ENCODE peak calls at places on chromosome 17, in eight cellular contexts. B is activated naive CD4-positive, alpha-beta T cell treated with anti-CD3 and anti-CD28 coated beads, Interleukin-2, amount 10 ng/mL, durations not matched to agents 7 days and 5 days; I is T-helper 1 cell; P is amygdala; M is left ventricle myocardium inferior; E is NCI-H1105; Z is AG09309; J is kidney. V is an unnamed sample.

GRCh38 chr17:39069114-39069756 is 82.2 kb downstream of the PLXDC1 start:
- DNase-seq in B (peak; percentile 47), I (no peak), P (no peak), M (no peak), E (peak; percentile 22), Z (no peak), J (no peak), V (no peak)

GRCh38 chr17:50169121-50169764 is 3.4 kb downstream of the SGCA start:
- DNase-seq in B (peak; percentile 68), I (peak; percentile 54), P (no peak), M (no peak), E (no peak), Z (no peak), J (peak; percentile 81), V (peak; percentile 22)

GRCh38 chr17:81126281-81127132 is 38.8 kb upstream of the PVALEF start:
- DNase-seq in B (no peak), I (no peak), P (peak; percentile 29), M (no peak), E (no peak), Z (no peak), J (no peak), V (peak; percentile 29)

GRCh38 chr17:41009301-41009760 is 403 bp upstream of the KRTAP3-1 start:
- DNase-seq in B (no peak), I (no peak), P (no peak), M (no peak), E (peak; percentile 62), Z (no peak), J (no peak), V (no peak)

GRCh38 chr17:9817086-9817485 is 4.8 kb downstream of the GSG1L2 start:
- DNase-seq in B (no peak), I (no peak), P (no peak), M (no peak), E (no peak), Z (no peak), J (no peak), V (peak; percentile 32)

GRCh38 chr17:19329136-19329535 is 33.4 kb downstream of the B9D1 start:
- DNase-seq in B (no peak), I (no peak), P (no peak), M (no peak), E (no peak), Z (no peak), J (no peak), V (no peak)

GRCh38 chr17:8069587-8069860 is 18.0 kb downstream of the ALOX12B start:
- DNase-seq in B (no peak), I (no peak), P (no peak), M (no peak), E (no peak), Z (no peak), J (no peak), V (no peak)

GRCh38 chr17:7586673-7587419 is 3.0 kb downstream of the SOX15 start:
- DNase-seq in B (no peak), I (no peak), P (no peak), M (no peak), E (no peak), Z (no peak), J (peak; percentile 55), V (no peak)

GRCh38 chr17:8060274-8060673 is 21.4 kb downstream of the ALOX15B start:
- DNase-seq in B (peak; percentile 65), I (peak; percentile 56), P (no peak), M (no peak), E (peak; percentile 89), Z (peak; percentile 17), J (peak; percentile 58), V (no peak)

GRCh38 chr17:39996789-39997188 is 16.2 kb downstream of the PSMD3 start:
- DNase-seq in B (no peak), I (no peak), P (no peak), M (peak; percentile 52), E (no peak), Z (no peak), J (peak; percentile 88), V (no peak)

GRCh38 chr17:16820979-16821543 is 131.0 kb downstream of the CCDC144A start:
- DNase-seq in B (no peak), I (no peak), P (no peak), M (no peak), E (no peak), Z (no peak), J (no peak), V (no peak)

GRCh38 chr17:36858119-36859002 is 78.9 kb upstream of the LHX1 start:
- DNase-seq in B (no peak), I (no peak), P (no peak), M (no peak), E (no peak), Z (no peak), J (no peak), V (no peak)

GRCh38 chr17:79982986-79983385 is 52.7 kb downstream of the TBC1D16 start:
- DNase-seq in B (no peak), I (no peak), P (no peak), M (no peak), E (no peak), Z (no peak), J (peak; percentile 44), V (no peak)

GRCh38 chr17:69223809-69224208 is 4.8 kb downstream of the ABCA10 start:
- DNase-seq in B (no peak), I (no peak), P (no peak), M (no peak), E (no peak), Z (no peak), J (no peak), V (no peak)

GRCh38 chr17:48483471-48484131 is 47.2 kb downstream of the HOXB1 start:
- DNase-seq in B (peak; percentile 59), I (no peak), P (no peak), M (no peak), E (no peak), Z (peak; percentile 82), J (peak; percentile 86), V (no peak)

GRCh38 chr17:58691701-58692238 is at the start of gene TEX14:
- DNase-seq in B (no peak), I (no peak), P (no peak), M (peak; percentile 19), E (no peak), Z (no peak), J (no peak), V (no peak)

GRCh38 chr17:21378553-21378952 is 2.4 kb downstream of the KCNJ12 start:
- DNase-seq in B (no peak), I (no peak), P (no peak), M (no peak), E (no peak), Z (no peak), J (no peak), V (no peak)

GRCh38 chr17:3602499-3602898 is 6.7 kb downstream of the TRPV1 start:
- DNase-seq in B (peak; percentile 46), I (peak; percentile 5), P (no peak), M (no peak), E (no peak), Z (no peak), J (peak; percentile 38), V (no peak)

GRCh38 chr17:20174588-20175265 is 165.6 kb downstream of the SPECC1 start:
- DNase-seq in B (no peak), I (no peak), P (no peak), M (no peak), E (no peak), Z (no peak), J (no peak), V (no peak)

GRCh38 chr17:68944435-68945035 is 10.7 kb downstream of the ABCA8 start:
- DNase-seq in B (no peak), I (no peak), P (no peak), M (no peak), E (no peak), Z (no peak), J (no peak), V (no peak)

GRCh38 chr17:61149862-61150362 is 249.7 kb upstream of the TBX2 start:
- DNase-seq in B (no peak), I (no peak), P (no peak), M (no peak), E (peak; percentile 18), Z (no peak), J (no peak), V (no peak)

GRCh38 chr17:44820631-44821196 is 9.4 kb downstream of the GJC1 start:
- DNase-seq in B (no peak), I (no peak), P (no peak), M (no peak), E (peak; percentile 91), Z (peak; percentile 62), J (no peak), V (no peak)

GRCh38 chr17:29909604-29910003 is 20.4 kb downstream of the SSH2 start:
- DNase-seq in B (no peak), I (no peak), P (no peak), M (no peak), E (no peak), Z (no peak), J (no peak), V (no peak)

GRCh38 chr17:45312477-45313418 is 4.1 kb downstream of the MAP3K14 start:
- DNase-seq in B (peak; percentile 34), I (no peak), P (no peak), M (no peak), E (no peak), Z (no peak), J (no peak), V (no peak)

GRCh38 chr17:35520043-35520442 is 17.4 kb downstream of the SLFN12L start:
- DNase-seq in B (no peak), I (no peak), P (no peak), M (no peak), E (no peak), Z (no peak), J (no peak), V (no peak)

GRCh38 chr17:77593081-77593480 is 365.4 kb upstream of the TNRC6C start:
- DNase-seq in B (no peak), I (no peak), P (no peak), M (no peak), E (no peak), Z (no peak), J (no peak), V (no peak)

GRCh38 chr17:18194394-18194793 is 10.8 kb downstream of the ALKBH5 start:
- DNase-seq in B (no peak), I (no peak), P (no peak), M (no peak), E (no peak), Z (no peak), J (no peak), V (no peak)

GRCh38 chr17:83198366-83199341 is 119.2 kb downstream of the METRNL start:
- DNase-seq in B (peak; percentile 38), I (no peak), P (no peak), M (peak; percentile 13), E (no peak), Z (no peak), J (peak; percentile 70), V (no peak)

GRCh38 chr17:20073056-20073979 is 64.2 kb downstream of the SPECC1 start:
- DNase-seq in B (peak; percentile 69), I (peak; percentile 15), P (no peak), M (peak; percentile 67), E (no peak), Z (no peak), J (peak; percentile 88), V (peak; percentile 44)

GRCh38 chr17:8436169-8436932 is 667 bp downstream of the NDEL1 start:
- DNase-seq in B (peak; percentile 77), I (peak; percentile 55), P (peak; percentile 45), M (peak; percentile 62), E (peak; percentile 47), Z (peak; percentile 35), J (peak; percentile 91), V (no peak)

GRCh38 chr17:57243171-57243622 is 13.1 kb upstream of the MSI2 start:
- DNase-seq in B (peak; percentile 82), I (peak; percentile 74), P (no peak), M (peak; percentile 45), E (peak; percentile 45), Z (peak; percentile 8), J (no peak), V (no peak)

GRCh38 chr17:52476638-52477313 is 318.3 kb upstream of the CA10 start:
- DNase-seq in B (no peak), I (no peak), P (no peak), M (no peak), E (no peak), Z (no peak), J (no peak), V (no peak)

GRCh38 chr17:77692571-77693161 is 265.8 kb upstream of the TNRC6C start:
- DNase-seq in B (peak; percentile 45), I (no peak), P (no peak), M (no peak), E (no peak), Z (no peak), J (no peak), V (no peak)

GRCh38 chr17:8857919-8858318 is 9.6 kb downstream of the PIK3R6 start:
- DNase-seq in B (peak; percentile 69), I (no peak), P (no peak), M (peak; percentile 41), E (no peak), Z (peak; percentile 60), J (no peak), V (no peak)

V was measured in occipital lobe.